ENCODE peak calls at places on chromosomes 6 and 20, in six cellular contexts. W is left cardiac atrium, Y is amygdala, M is G401, K is ureter, Z is KG1. C is an unnamed sample.

GRCh38 chr20:43579861-43580793 is 10.6 kb upstream of the IFT52 start:
- DNase-seq in K (no peak), W (no peak), Y (no peak), Z (no peak), M (no peak), C (no peak)

GRCh38 chr6:35694462-35694861 is 5.7 kb upstream of the FKBP5 start:
- DNase-seq in W (no peak), Z (no peak), K (no peak), Y (no peak), M (no peak), C (no peak)

GRCh38 chr20:49910340-49910706 is 5.0 kb downstream of the SPATA2 start:
- DNase-seq in M (no peak), W (no peak), K (no peak), Y (no peak), Z (no peak), C (no peak)

GRCh38 chr6:380234-381218 is 11.0 kb upstream of the IRF4 start:
- DNase-seq in Z (no peak), Y (no peak), W (no peak), M (no peak), K (no peak), C (no peak)

GRCh38 chr6:127103482-127103881 is 15.0 kb upstream of the RSPO3 start:
- DNase-seq in Z (no peak), Y (no peak), W (no peak), M (no peak), K (no peak), C (no peak)

GRCh38 chr20:51338692-51339440 is 203.7 kb downstream of the NFATC2 start:
- DNase-seq in W (no peak), Y (no peak), M (no peak), K (no peak), Z (no peak), C (no peak)

GRCh38 chr6:38634518-38634917 is 5.2 kb downstream of the BTBD9 start:
- DNase-seq in M (no peak), Z (no peak), K (no peak), Y (no peak), W (no peak), C (no peak)

GRCh38 chr20:46557231-46557956 is 6.9 kb upstream of the OCSTAMP start:
- DNase-seq in Z (no peak), M (no peak), W (no peak), Y (no peak), K (no peak), C (no peak)

GRCh38 chr6:112298816-112299281 is 44.5 kb upstream of the LAMA4 start:
- DNase-seq in W (no peak), K (no peak), Z (no peak), M (no peak), Y (no peak), C (no peak)

GRCh38 chr20:60055740-60056139 is 97.5 kb downstream of the CDH26 start:
- DNase-seq in M (no peak), K (no peak), Z (peak), Y (no peak), W (peak), C (peak)

GRCh38 chr6:156231353-156231752 is 545.8 kb upstream of the ARID1B start:
- DNase-seq in Z (no peak), Y (no peak), M (no peak), K (no peak), W (no peak), C (no peak)

GRCh38 chr6:45836984-45837383 is 178.7 kb downstream of the CLIC5 start:
- DNase-seq in K (no peak), Z (no peak), M (no peak), W (no peak), Y (no peak), C (no peak)

GRCh38 chr6:16228709-16229665 is 9.4 kb upstream of the GMPR start:
- DNase-seq in K (no peak), Y (no peak), W (no peak), Z (no peak), M (peak), C (no peak)

GRCh38 chr20:17859616-17860232 is 108.9 kb downstream of the SNX5 start:
- DNase-seq in M (peak), W (no peak), Z (no peak), K (no peak), Y (no peak), C (no peak)

GRCh38 chr6:115796061-115796460 is 264.6 kb downstream of the FRK start:
- DNase-seq in W (no peak), Y (no peak), Z (no peak), K (no peak), M (no peak), C (no peak)

C was measured in sigmoid colon.